ENCODE peak calls at places on chromosome 1, in nine cellular contexts. One of them, this sample, is unnamed.

GRCh38 chr1:225426395-225427248 is 1.2 kb downstream of the LBR start:
- DNase-seq in epithelial cell of proximal tubule: no peak
- DNase-seq in cardiac fibroblast: peak
- DNase-seq in NCI-H2081: peak
- DNase-seq in lower leg skin: no peak
- DNase-seq in kidney tubule cell: peak
- DNase-seq in T-helper 9 cell: no peak
- DNase-seq in glutamatergic neuron: peak
- DNase-seq in NCI-H226: peak
- DNase-seq in this sample: peak

GRCh38 chr1:30487042-30487441 is 236.3 kb downstream of the MATN1 start:
- DNase-seq in NCI-H226: no peak
- DNase-seq in epithelial cell of proximal tubule: no peak
- DNase-seq in T-helper 9 cell: no peak
- DNase-seq in glutamatergic neuron: no peak
- DNase-seq in lower leg skin: no peak
- DNase-seq in kidney tubule cell: no peak
- DNase-seq in cardiac fibroblast: no peak
- DNase-seq in NCI-H2081: no peak
- DNase-seq in this sample: no peak

GRCh38 chr1:150484861-150485260 is 2.4 kb upstream of the TARS2 start:
- DNase-seq in NCI-H2081: no peak
- DNase-seq in NCI-H226: peak
- DNase-seq in cardiac fibroblast: peak
- DNase-seq in kidney tubule cell: peak
- DNase-seq in epithelial cell of proximal tubule: no peak
- DNase-seq in glutamatergic neuron: no peak
- DNase-seq in lower leg skin: no peak
- DNase-seq in T-helper 9 cell: no peak
- DNase-seq in this sample: peak

GRCh38 chr1:200207711-200208126 is 180.2 kb downstream of the NR5A2 start:
- DNase-seq in NCI-H226: peak
- DNase-seq in epithelial cell of proximal tubule: no peak
- DNase-seq in cardiac fibroblast: peak
- DNase-seq in glutamatergic neuron: no peak
- DNase-seq in kidney tubule cell: no peak
- DNase-seq in T-helper 9 cell: no peak
- DNase-seq in lower leg skin: no peak
- DNase-seq in NCI-H2081: no peak
- DNase-seq in this sample: peak

GRCh38 chr1:115069626-115070308 is 19.5 kb downstream of the TSPAN2 start:
- DNase-seq in lower leg skin: no peak
- DNase-seq in epithelial cell of proximal tubule: no peak
- DNase-seq in glutamatergic neuron: no peak
- DNase-seq in NCI-H2081: no peak
- DNase-seq in cardiac fibroblast: no peak
- DNase-seq in T-helper 9 cell: no peak
- DNase-seq in NCI-H226: peak
- DNase-seq in kidney tubule cell: no peak
- DNase-seq in this sample: peak

GRCh38 chr1:3641816-3642215 is 8.1 kb downstream of the WRAP73 start:
- DNase-seq in cardiac fibroblast: no peak
- DNase-seq in NCI-H226: no peak
- DNase-seq in epithelial cell of proximal tubule: no peak
- DNase-seq in glutamatergic neuron: no peak
- DNase-seq in lower leg skin: no peak
- DNase-seq in NCI-H2081: no peak
- DNase-seq in kidney tubule cell: no peak
- DNase-seq in T-helper 9 cell: no peak
- DNase-seq in this sample: no peak

GRCh38 chr1:24459551-24460266 is 42.9 kb upstream of the RCAN3 start:
- DNase-seq in T-helper 9 cell: no peak
- DNase-seq in NCI-H2081: no peak
- DNase-seq in lower leg skin: no peak
- DNase-seq in epithelial cell of proximal tubule: peak
- DNase-seq in cardiac fibroblast: no peak
- DNase-seq in kidney tubule cell: peak
- DNase-seq in glutamatergic neuron: no peak
- DNase-seq in NCI-H226: no peak
- DNase-seq in this sample: no peak

GRCh38 chr1:178653091-178653490 is 72.0 kb upstream of the RALGPS2 start:
- DNase-seq in lower leg skin: no peak
- DNase-seq in kidney tubule cell: peak
- DNase-seq in epithelial cell of proximal tubule: peak
- DNase-seq in cardiac fibroblast: peak
- DNase-seq in NCI-H226: no peak
- DNase-seq in T-helper 9 cell: no peak
- DNase-seq in glutamatergic neuron: no peak
- DNase-seq in NCI-H2081: no peak
- DNase-seq in this sample: peak

GRCh38 chr1:150987928-150988327 is 5.8 kb downstream of the ANXA9 start:
- DNase-seq in epithelial cell of proximal tubule: no peak
- DNase-seq in NCI-H2081: peak
- DNase-seq in T-helper 9 cell: no peak
- DNase-seq in NCI-H226: no peak
- DNase-seq in glutamatergic neuron: no peak
- DNase-seq in lower leg skin: no peak
- DNase-seq in cardiac fibroblast: no peak
- DNase-seq in kidney tubule cell: no peak
- DNase-seq in this sample: no peak

GRCh38 chr1:210213335-210213734 is 19.3 kb upstream of the SERTAD4 start:
- DNase-seq in cardiac fibroblast: no peak
- DNase-seq in epithelial cell of proximal tubule: no peak
- DNase-seq in glutamatergic neuron: no peak
- DNase-seq in lower leg skin: no peak
- DNase-seq in NCI-H226: no peak
- DNase-seq in kidney tubule cell: no peak
- DNase-seq in T-helper 9 cell: no peak
- DNase-seq in NCI-H2081: no peak
- DNase-seq in this sample: no peak

GRCh38 chr1:119647734-119648619 is at the start of gene ZNF697:
- DNase-seq in kidney tubule cell: peak
- DNase-seq in NCI-H2081: peak
- DNase-seq in epithelial cell of proximal tubule: peak
- DNase-seq in T-helper 9 cell: no peak
- DNase-seq in cardiac fibroblast: peak
- DNase-seq in glutamatergic neuron: peak
- DNase-seq in NCI-H226: peak
- DNase-seq in lower leg skin: peak
- DNase-seq in this sample: peak

GRCh38 chr1:43235451-43236121 is 34.2 kb upstream of the TMEM125 start:
- DNase-seq in NCI-H226: no peak
- DNase-seq in kidney tubule cell: no peak
- DNase-seq in epithelial cell of proximal tubule: no peak
- DNase-seq in lower leg skin: peak
- DNase-seq in NCI-H2081: no peak
- DNase-seq in cardiac fibroblast: no peak
- DNase-seq in glutamatergic neuron: peak
- DNase-seq in T-helper 9 cell: no peak
- DNase-seq in this sample: no peak

GRCh38 chr1:35929730-35930592 is 944 bp upstream of the AGO3 start:
- DNase-seq in NCI-H226: peak
- DNase-seq in epithelial cell of proximal tubule: no peak
- DNase-seq in T-helper 9 cell: peak
- DNase-seq in lower leg skin: no peak
- DNase-seq in kidney tubule cell: peak
- DNase-seq in NCI-H2081: peak
- DNase-seq in glutamatergic neuron: peak
- DNase-seq in cardiac fibroblast: peak
- DNase-seq in this sample: peak

GRCh38 chr1:205977348-205978014 is 25.7 kb downstream of the RAB7B start:
- DNase-seq in kidney tubule cell: peak
- DNase-seq in lower leg skin: no peak
- DNase-seq in cardiac fibroblast: peak
- DNase-seq in glutamatergic neuron: peak
- DNase-seq in NCI-H226: peak
- DNase-seq in T-helper 9 cell: peak
- DNase-seq in epithelial cell of proximal tubule: no peak
- DNase-seq in NCI-H2081: peak
- DNase-seq in this sample: peak

GRCh38 chr1:18597159-18598042 is 33.2 kb upstream of the PAX7 start:
- DNase-seq in NCI-H226: no peak
- DNase-seq in NCI-H2081: no peak
- DNase-seq in glutamatergic neuron: peak
- DNase-seq in T-helper 9 cell: peak
- DNase-seq in kidney tubule cell: peak
- DNase-seq in cardiac fibroblast: peak
- DNase-seq in epithelial cell of proximal tubule: no peak
- DNase-seq in lower leg skin: peak
- DNase-seq in this sample: peak

GRCh38 chr1:230396966-230397365 is 29.2 kb downstream of the PGBD5 start:
- DNase-seq in NCI-H226: no peak
- DNase-seq in cardiac fibroblast: no peak
- DNase-seq in lower leg skin: peak
- DNase-seq in glutamatergic neuron: no peak
- DNase-seq in T-helper 9 cell: no peak
- DNase-seq in NCI-H2081: no peak
- DNase-seq in kidney tubule cell: no peak
- DNase-seq in epithelial cell of proximal tubule: no peak
- DNase-seq in this sample: no peak

GRCh38 chr1:36223373-36223995 is 759 bp upstream of the THRAP3 start:
- DNase-seq in epithelial cell of proximal tubule: no peak
- DNase-seq in lower leg skin: no peak
- DNase-seq in cardiac fibroblast: peak
- DNase-seq in NCI-H226: no peak
- DNase-seq in kidney tubule cell: peak
- DNase-seq in glutamatergic neuron: no peak
- DNase-seq in NCI-H2081: no peak
- DNase-seq in T-helper 9 cell: peak
- DNase-seq in this sample: peak

GRCh38 chr1:27292111-27292510 is 29.9 kb upstream of the TMEM222 start:
- DNase-seq in kidney tubule cell: peak
- DNase-seq in epithelial cell of proximal tubule: no peak
- DNase-seq in NCI-H226: no peak
- DNase-seq in lower leg skin: peak
- DNase-seq in cardiac fibroblast: peak
- DNase-seq in T-helper 9 cell: no peak
- DNase-seq in glutamatergic neuron: no peak
- DNase-seq in NCI-H2081: no peak
- DNase-seq in this sample: no peak

GRCh38 chr1:162951553-162952315 is 90.8 kb upstream of the CCDC190 start:
- DNase-seq in glutamatergic neuron: no peak
- DNase-seq in lower leg skin: no peak
- DNase-seq in NCI-H2081: no peak
- DNase-seq in T-helper 9 cell: no peak
- DNase-seq in kidney tubule cell: peak
- DNase-seq in cardiac fibroblast: peak
- DNase-seq in epithelial cell of proximal tubule: no peak
- DNase-seq in NCI-H226: no peak
- DNase-seq in this sample: peak

GRCh38 chr1:208511242-208511860 is 267.2 kb upstream of the PLXNA2 start:
- DNase-seq in cardiac fibroblast: no peak
- DNase-seq in NCI-H2081: no peak
- DNase-seq in lower leg skin: no peak
- DNase-seq in T-helper 9 cell: no peak
- DNase-seq in glutamatergic neuron: no peak
- DNase-seq in NCI-H226: no peak
- DNase-seq in epithelial cell of proximal tubule: no peak
- DNase-seq in kidney tubule cell: no peak
- DNase-seq in this sample: peak

GRCh38 chr1:151779852-151780251 is 10.4 kb downstream of the TDRKH start:
- DNase-seq in cardiac fibroblast: no peak
- DNase-seq in kidney tubule cell: no peak
- DNase-seq in lower leg skin: no peak
- DNase-seq in glutamatergic neuron: no peak
- DNase-seq in NCI-H2081: no peak
- DNase-seq in NCI-H226: no peak
- DNase-seq in epithelial cell of proximal tubule: no peak
- DNase-seq in T-helper 9 cell: no peak
- DNase-seq in this sample: no peak

GRCh38 chr1:86502721-86503430 is 34.1 kb downstream of the CLCA1 start:
- DNase-seq in lower leg skin: no peak
- DNase-seq in glutamatergic neuron: no peak
- DNase-seq in cardiac fibroblast: peak
- DNase-seq in kidney tubule cell: peak
- DNase-seq in T-helper 9 cell: no peak
- DNase-seq in NCI-H2081: no peak
- DNase-seq in NCI-H226: peak
- DNase-seq in epithelial cell of proximal tubule: no peak
- DNase-seq in this sample: no peak

GRCh38 chr1:13927736-13928135 is 227.7 kb downstream of the PRDM2 start:
- DNase-seq in kidney tubule cell: no peak
- DNase-seq in cardiac fibroblast: no peak
- DNase-seq in glutamatergic neuron: no peak
- DNase-seq in T-helper 9 cell: no peak
- DNase-seq in epithelial cell of proximal tubule: no peak
- DNase-seq in NCI-H226: no peak
- DNase-seq in lower leg skin: no peak
- DNase-seq in NCI-H2081: no peak
- DNase-seq in this sample: no peak

This sample was measured in iris pigment epithelial cell.